ENCODE peak calls at places on chromosomes 11 and 22, in eight cellular contexts. T, P, R, B, O, W, N and C are unnamed samples.

GRCh38 chr22:47163876-47164513 is 401.5 kb downstream of the TBC1D22A start:
- DNase-seq in O (no peak), N (no peak), B (peak), R (no peak), W (no peak), P (no peak), T (no peak), C (no peak)

GRCh38 chr11:118629761-118630661 is 22.6 kb downstream of the PHLDB1 start:
- DNase-seq in W (peak), T (no peak), B (no peak), O (no peak), P (no peak), N (no peak), R (no peak), C (no peak)

GRCh38 chr11:71461696-71462095 is 8.7 kb downstream of the NADSYN1 start:
- DNase-seq in B (no peak), O (no peak), N (no peak), R (no peak), W (no peak), T (no peak), P (no peak), C (no peak)

GRCh38 chr11:120198403-120198786 is 12.4 kb upstream of the OAF start:
- DNase-seq in W (no peak), O (no peak), R (no peak), B (no peak), N (no peak), P (no peak), T (no peak), C (no peak)

GRCh38 chr11:65917434-65918210 is 1.2 kb downstream of the C11orf68 start:
- DNase-seq in N (no peak), O (no peak), T (no peak), R (peak), W (no peak), B (no peak), P (no peak), C (no peak)

GRCh38 chr11:123580137-123580536 is 74.3 kb downstream of the SCN3B start:
- DNase-seq in R (no peak), W (no peak), N (no peak), P (no peak), T (no peak), O (no peak), B (no peak), C (no peak)

GRCh38 chr11:112016088-112016764 is 9.0 kb upstream of the DLAT start:
- DNase-seq in N (no peak), O (peak), B (no peak), P (peak), R (no peak), T (peak), W (no peak), C (peak)

GRCh38 chr11:46260161-46260560 is 17.3 kb upstream of the CREB3L1 start:
- DNase-seq in B (no peak), P (no peak), W (no peak), N (no peak), T (no peak), R (no peak), O (no peak), C (no peak)

GRCh38 chr11:65788801-65789200 is 1.9 kb downstream of the OVOL1 start:
- DNase-seq in P (no peak), B (no peak), O (no peak), W (peak), N (no peak), R (no peak), T (no peak), C (no peak)

GRCh38 chr11:43681543-43681942 is 1.0 kb downstream of the HSD17B12 start:
- DNase-seq in N (no peak), T (no peak), O (peak), W (no peak), R (no peak), B (no peak), P (peak), C (no peak)

GRCh38 chr11:92678212-92678611 is 291.2 kb upstream of the MTNR1B start:
- DNase-seq in N (no peak), B (no peak), W (no peak), T (no peak), O (no peak), P (no peak), R (no peak), C (no peak)

GRCh38 chr11:14643697-14644395 is at the start of gene PDE3B:
- DNase-seq in R (no peak), O (peak), B (peak), N (peak), W (peak), P (peak), T (peak), C (peak)

GRCh38 chr22:26502688-26503561 is 9.3 kb downstream of the TFIP11 start:
- DNase-seq in W (peak), N (no peak), R (no peak), T (peak), P (peak), B (peak), O (peak), C (peak)

GRCh38 chr22:40498454-40499186 is 128.2 kb downstream of the SGSM3 start:
- DNase-seq in R (peak), P (peak), T (peak), O (peak), B (no peak), N (no peak), W (no peak), C (peak)

GRCh38 chr11:13329670-13330401 is 52.2 kb downstream of the BMAL1 start:
- DNase-seq in O (peak), T (no peak), R (no peak), P (peak), W (no peak), B (no peak), N (no peak), C (peak)

GRCh38 chr11:123518496-123519054 is 88.5 kb downstream of the GRAMD1B start:
- DNase-seq in W (no peak), R (no peak), O (no peak), T (no peak), B (no peak), N (no peak), P (no peak), C (no peak)

GRCh38 chr11:112958670-112959069 is 2.5 kb upstream of the NCAM1 start:
- DNase-seq in P (no peak), T (no peak), R (no peak), N (no peak), B (no peak), O (no peak), W (no peak), C (peak)

GRCh38 chr11:61962213-61963015 is 5.0 kb downstream of the FTH1 start:
- DNase-seq in T (no peak), N (no peak), W (no peak), B (no peak), O (peak), R (no peak), P (no peak), C (no peak)

GRCh38 chr11:19474954-19475811 is 234.4 kb upstream of the E2F8 start:
- DNase-seq in P (no peak), T (peak), W (no peak), B (no peak), N (no peak), R (no peak), O (no peak), C (no peak)

GRCh38 chr22:39293766-39294368 is 25.6 kb downstream of the RPL3 start:
- DNase-seq in W (no peak), O (no peak), T (no peak), P (no peak), B (no peak), N (no peak), R (peak), C (no peak)

GRCh38 chr22:27588273-27588672 is 213.3 kb downstream of the MN1 start:
- DNase-seq in T (no peak), W (no peak), P (no peak), B (no peak), R (no peak), N (peak), O (no peak), C (no peak)
- TF ChIP-seq CTCF in T (no peak), W (no peak), P (no peak), B (no peak), R (no peak), N (no peak), O (no peak), C (no peak)

DNA sequence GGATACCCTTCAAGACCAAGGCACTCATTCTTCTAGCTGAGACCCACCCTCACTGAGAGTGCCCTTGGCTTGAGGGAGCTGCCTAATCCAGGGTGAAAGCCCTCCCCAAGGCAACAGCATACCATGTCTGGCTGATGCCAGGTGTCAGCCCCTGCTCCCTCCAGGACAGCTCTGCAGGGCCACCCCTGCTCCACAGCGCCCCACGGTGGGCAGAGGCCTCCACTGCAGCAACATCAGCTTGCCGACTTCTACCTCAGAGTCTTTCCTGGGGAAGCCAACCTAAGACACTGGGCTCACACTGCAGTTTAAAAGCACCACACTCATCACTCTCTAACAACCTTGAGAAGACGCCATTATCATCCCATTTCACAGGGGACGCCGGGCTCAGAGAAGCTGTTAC is 29.0 kb downstream of the TTLL1 start:
- DNase-seq in W (peak), P (no peak), B (no peak), N (no peak), R (peak), O (peak), T (peak), C (peak)
- TF ChIP-seq CTCF in W (peak), P (peak), B (peak), N (peak), R (peak), O (peak), T (peak), C (peak)

DNA sequence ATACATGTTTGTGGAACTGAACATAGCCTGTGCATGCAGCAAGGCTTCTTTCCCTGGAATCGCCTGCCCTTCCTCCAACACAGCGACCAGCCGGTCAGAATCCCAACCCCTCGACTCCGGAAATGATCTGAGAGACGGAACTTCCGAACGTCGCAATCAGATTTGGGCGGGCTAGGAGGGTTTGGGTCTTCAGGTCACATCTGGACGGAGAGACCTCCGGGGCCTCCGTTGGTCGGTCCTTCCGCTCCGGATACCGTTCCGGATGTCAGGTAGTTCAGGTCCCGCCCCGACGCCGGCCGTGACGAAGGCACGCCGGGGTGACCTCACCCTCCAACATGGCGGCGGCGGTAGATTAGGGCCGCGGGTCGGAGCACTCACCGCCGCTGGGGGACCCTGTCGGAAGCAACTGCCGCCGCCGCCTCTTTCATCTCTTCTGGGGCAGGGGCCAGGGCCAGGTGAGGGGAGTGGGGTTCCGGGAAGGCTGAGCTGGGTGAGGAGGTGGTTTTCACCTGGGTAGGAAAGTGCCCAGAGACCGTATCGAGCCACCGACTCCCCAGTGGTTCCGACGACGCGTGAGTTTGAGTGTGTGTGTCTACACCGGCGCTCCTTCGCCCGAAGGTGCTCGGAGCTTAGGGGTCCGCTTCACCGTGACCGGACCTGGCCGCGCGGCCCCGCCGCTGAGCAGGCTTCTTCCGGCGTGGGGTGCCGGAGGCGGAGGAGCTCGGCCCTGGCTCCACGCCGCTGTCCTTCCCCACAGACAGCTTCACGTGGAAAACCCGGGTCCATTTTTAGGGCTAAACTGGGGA is at the start of gene BCL2L13:
- DNase-seq in W (peak), T (peak), O (peak), N (peak), P (peak), B (peak), R (peak), C (peak)
- TF ChIP-seq CTCF in W (no peak), T (peak), O (no peak), N (peak), P (peak), B (no peak), R (no peak), C (no peak)

DNA sequence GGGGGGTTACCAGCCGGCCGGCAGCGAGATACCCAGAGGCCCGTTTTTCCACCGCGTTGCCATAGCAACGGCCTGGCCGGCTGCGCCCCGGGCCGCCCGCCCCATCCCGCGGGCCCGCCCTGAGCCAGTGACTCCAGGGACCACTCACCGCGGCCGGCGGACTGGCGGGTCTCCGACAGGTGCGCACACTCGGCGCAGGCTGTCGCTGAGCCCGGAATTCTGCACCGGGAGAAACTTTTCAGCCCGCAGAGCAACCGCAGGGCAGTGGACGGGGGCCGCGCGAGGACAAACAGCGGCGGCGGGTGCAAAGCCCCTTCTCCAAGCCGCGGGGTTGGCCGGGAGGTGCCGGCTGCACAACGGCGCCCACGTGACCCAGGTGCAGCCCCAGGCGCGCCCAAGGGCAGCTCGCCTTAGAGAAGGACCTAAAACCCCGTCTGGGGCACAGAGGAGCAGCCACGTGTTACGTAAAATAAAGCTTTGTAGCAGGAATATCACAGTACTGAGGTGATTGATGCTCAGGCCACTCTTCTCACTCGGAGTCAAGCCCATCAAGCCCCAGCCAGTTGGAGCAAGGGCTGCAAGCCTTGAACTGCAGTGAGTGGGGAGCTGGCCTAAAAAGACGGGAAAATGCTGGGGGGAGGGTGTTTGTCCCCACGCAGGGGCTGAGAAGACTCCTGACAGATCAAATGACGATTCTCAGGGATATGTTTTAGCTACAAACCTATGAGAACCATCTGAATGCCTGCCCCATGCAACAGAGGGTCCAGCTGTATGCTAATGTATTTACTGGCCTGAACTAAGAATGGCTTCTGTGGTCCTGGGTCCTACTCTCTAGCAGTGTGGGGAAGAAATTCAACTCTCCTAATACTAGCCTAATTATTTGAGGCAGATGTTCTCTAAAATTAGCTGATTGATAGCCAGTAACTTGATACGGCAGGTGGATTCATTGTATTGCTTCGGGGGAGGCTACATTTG is at the start of gene STK33:
- DNase-seq in N (no peak), B (peak), R (peak), W (peak), P (no peak), O (peak), T (peak), C (peak)
- TF ChIP-seq CTCF in N (no peak), B (no peak), R (no peak), W (no peak), P (no peak), O (no peak), T (no peak), C (no peak)

GRCh38 chr11:8267831-8268529 is 4.3 kb upstream of the LMO1 start:
- DNase-seq in T (no peak), O (no peak), P (no peak), N (no peak), B (no peak), W (no peak), R (no peak), C (no peak)

GRCh38 chr11:8263769-8264410 is at the start of gene LMO1:
- DNase-seq in N (peak), W (peak), P (peak), T (peak), B (peak), O (peak), R (peak), C (peak)

GRCh38 chr11:8266246-8267241 is 2.9 kb upstream of the LMO1 start:
- DNase-seq in W (no peak), T (no peak), B (no peak), P (no peak), N (no peak), R (no peak), O (no peak), C (no peak)

GRCh38 chr11:8267280-8267679 is 3.6 kb upstream of the LMO1 start:
- DNase-seq in P (no peak), N (no peak), O (no peak), T (no peak), R (no peak), B (no peak), W (no peak), C (no peak)

DNA sequence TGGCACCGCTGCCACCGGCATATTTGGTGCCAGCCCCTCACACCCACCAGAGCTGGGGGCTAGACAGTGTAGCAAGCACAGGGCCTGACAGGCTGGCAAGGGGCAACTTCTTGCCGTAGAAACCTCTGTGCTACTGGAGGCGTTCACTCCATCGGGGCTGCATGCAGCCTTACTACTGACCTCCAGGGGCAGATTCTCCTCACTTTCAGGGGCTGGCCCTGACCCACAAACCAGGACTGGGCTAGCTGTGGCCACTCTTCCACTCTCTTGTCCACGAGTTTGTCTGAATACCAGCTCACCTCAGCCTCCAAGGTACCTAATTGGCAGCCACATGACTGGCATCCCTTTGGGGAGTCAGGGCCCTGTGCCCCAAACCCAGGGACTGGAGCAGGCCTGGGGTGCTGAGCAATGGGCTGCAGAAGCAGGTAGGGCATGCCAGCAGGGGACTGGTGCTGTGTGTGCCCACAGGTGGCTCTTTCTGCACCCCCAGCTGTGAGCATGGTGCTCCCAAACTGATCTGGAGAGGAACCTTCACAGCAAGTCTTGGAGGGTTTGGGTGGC is 2.1 kb upstream of the LMO1 start:
- DNase-seq in B (no peak), T (no peak), P (no peak), R (no peak), W (no peak), N (no peak), O (no peak), C (no peak)
- TF ChIP-seq CTCF in B (peak), T (no peak), P (no peak), R (peak), W (no peak), N (no peak), O (peak), C (peak)

GRCh38 chr11:72897506-72897905 is 83.3 kb downstream of the ATG16L2 start:
- DNase-seq in R (no peak), T (no peak), N (no peak), W (no peak), O (no peak), B (no peak), P (no peak), C (no peak)
- TF ChIP-seq CTCF in R (no peak), T (no peak), N (no peak), W (no peak), O (no peak), B (no peak), P (no peak), C (no peak)

GRCh38 chr11:64304316-64305072 is 830 bp upstream of the ESRRA start:
- DNase-seq in B (peak), N (peak), T (peak), R (peak), P (peak), W (peak), O (peak), C (peak)

GRCh38 chr11:64305075-64305690 is at the start of gene ESRRA:
- DNase-seq in W (peak), O (peak), P (peak), N (peak), B (peak), R (peak), T (peak), C (peak)

GRCh38 chr11:64306563-64306875 is 1.2 kb downstream of the ESRRA start:
- DNase-seq in N (no peak), T (no peak), P (no peak), R (no peak), W (no peak), B (no peak), O (no peak), C (no peak)

GRCh38 chr11:64306876-64307622 is 1.7 kb downstream of the ESRRA start:
- DNase-seq in N (no peak), T (no peak), P (no peak), B (no peak), R (no peak), O (no peak), W (peak), C (no peak)

GRCh38 chr11:64305691-64306562 is 603 bp downstream of the ESRRA start:
- DNase-seq in P (peak), N (peak), T (peak), W (peak), O (no peak), R (peak), B (peak), C (peak)
- TF ChIP-seq CTCF in P (peak), N (peak), T (peak), W (peak), O (no peak), R (peak), B (peak), C (no peak)

GRCh38 chr11:335779-336665 is 15.4 kb upstream of the IFITM3 start:
- DNase-seq in T (no peak), O (no peak), N (no peak), W (no peak), P (no peak), B (no peak), R (no peak), C (peak)
- TF ChIP-seq CTCF in T (no peak), O (no peak), N (no peak), W (no peak), P (no peak), B (no peak), R (no peak), C (no peak)